ENCODE peak calls at places on chromosomes 6 and 20, in eight cellular contexts. W is cardiac fibroblast, J is breast epithelium, Y is brain microvascular endothelial cell, R is heart right ventricle, D is heart left ventricle, P is astrocyte of the spinal cord, H is cardiac muscle cell. B is an unnamed sample.

GRCh38 chr6:157981132-157981394 is 600 bp upstream of the SYNJ2 start:
- DNase-seq in W (no peak), J (no peak), Y (no peak), R (no peak), D (no peak), P (no peak), H (no peak), B (no peak)

GRCh38 chr6:37653933-37654565 is 43.6 kb downstream of the MDGA1 start:
- DNase-seq in W (no peak), J (no peak), Y (peak), R (no peak), D (no peak), P (peak), H (no peak), B (no peak)

GRCh38 chr20:17505664-17506517 is 25.3 kb downstream of the BFSP1 start:
- DNase-seq in W (peak), J (no peak), Y (peak), R (no peak), D (no peak), P (peak), H (peak), B (no peak)

GRCh38 chr20:47985092-47985850 is 200.0 kb upstream of the SULF2 start:
- DNase-seq in W (peak), J (no peak), Y (no peak), R (no peak), D (no peak), P (peak), H (peak), B (peak)

GRCh38 chr6:52186480-52186879 is 305 bp downstream of the IL17A start:
- DNase-seq in W (no peak), J (no peak), Y (no peak), R (no peak), D (no peak), P (no peak), H (no peak), B (no peak)

GRCh38 chr6:1792989-1793388 is 183.3 kb downstream of the FOXC1 start:
- DNase-seq in W (peak), J (no peak), Y (no peak), R (no peak), D (no peak), P (no peak), H (no peak), B (no peak)

GRCh38 chr20:51763965-51764602 is 4.1 kb downstream of the ATP9A start:
- DNase-seq in W (peak), J (no peak), Y (no peak), R (no peak), D (no peak), P (no peak), H (peak), B (no peak)

GRCh38 chr20:56629464-56630085 is 469 bp downstream of the TFAP2C start:
- DNase-seq in W (no peak), J (no peak), Y (no peak), R (no peak), D (no peak), P (no peak), H (no peak), B (no peak)

GRCh38 chr20:32972181-32973076 is 31.8 kb downstream of the SUN5 start:
- DNase-seq in W (no peak), J (no peak), Y (no peak), R (no peak), D (no peak), P (no peak), H (no peak), B (no peak)

GRCh38 chr6:166436195-166437139 is 53.7 kb upstream of the MPC1 start:
- DNase-seq in W (no peak), J (no peak), Y (no peak), R (no peak), D (no peak), P (no peak), H (no peak), B (no peak)

GRCh38 chr6:34855463-34855862 is 32.4 kb downstream of the TAF11 start:
- DNase-seq in W (no peak), J (no peak), Y (no peak), R (no peak), D (no peak), P (no peak), H (no peak), B (no peak)
- TF ChIP-seq CTCF in W (no peak), J (no peak), Y (peak), R (no peak), D (no peak), P (no peak), H (no peak), B (no peak)

GRCh38 chr20:57837208-57838035 is 127.6 kb upstream of the PMEPA1 start:
- DNase-seq in W (no peak), J (no peak), Y (no peak), R (no peak), D (no peak), P (no peak), H (no peak), B (no peak)

GRCh38 chr20:57838670-57839142 is 128.9 kb upstream of the PMEPA1 start:
- DNase-seq in W (no peak), J (no peak), Y (no peak), R (no peak), D (no peak), P (peak), H (no peak), B (no peak)

GRCh38 chr20:57835053-57835452 is 125.2 kb upstream of the PMEPA1 start:
- DNase-seq in W (no peak), J (no peak), Y (no peak), R (no peak), D (no peak), P (no peak), H (no peak), B (no peak)

GRCh38 chr20:57834306-57834863 is 124.6 kb upstream of the PMEPA1 start:
- DNase-seq in W (no peak), J (no peak), Y (no peak), R (no peak), D (no peak), P (no peak), H (no peak), B (no peak)

DNA sequence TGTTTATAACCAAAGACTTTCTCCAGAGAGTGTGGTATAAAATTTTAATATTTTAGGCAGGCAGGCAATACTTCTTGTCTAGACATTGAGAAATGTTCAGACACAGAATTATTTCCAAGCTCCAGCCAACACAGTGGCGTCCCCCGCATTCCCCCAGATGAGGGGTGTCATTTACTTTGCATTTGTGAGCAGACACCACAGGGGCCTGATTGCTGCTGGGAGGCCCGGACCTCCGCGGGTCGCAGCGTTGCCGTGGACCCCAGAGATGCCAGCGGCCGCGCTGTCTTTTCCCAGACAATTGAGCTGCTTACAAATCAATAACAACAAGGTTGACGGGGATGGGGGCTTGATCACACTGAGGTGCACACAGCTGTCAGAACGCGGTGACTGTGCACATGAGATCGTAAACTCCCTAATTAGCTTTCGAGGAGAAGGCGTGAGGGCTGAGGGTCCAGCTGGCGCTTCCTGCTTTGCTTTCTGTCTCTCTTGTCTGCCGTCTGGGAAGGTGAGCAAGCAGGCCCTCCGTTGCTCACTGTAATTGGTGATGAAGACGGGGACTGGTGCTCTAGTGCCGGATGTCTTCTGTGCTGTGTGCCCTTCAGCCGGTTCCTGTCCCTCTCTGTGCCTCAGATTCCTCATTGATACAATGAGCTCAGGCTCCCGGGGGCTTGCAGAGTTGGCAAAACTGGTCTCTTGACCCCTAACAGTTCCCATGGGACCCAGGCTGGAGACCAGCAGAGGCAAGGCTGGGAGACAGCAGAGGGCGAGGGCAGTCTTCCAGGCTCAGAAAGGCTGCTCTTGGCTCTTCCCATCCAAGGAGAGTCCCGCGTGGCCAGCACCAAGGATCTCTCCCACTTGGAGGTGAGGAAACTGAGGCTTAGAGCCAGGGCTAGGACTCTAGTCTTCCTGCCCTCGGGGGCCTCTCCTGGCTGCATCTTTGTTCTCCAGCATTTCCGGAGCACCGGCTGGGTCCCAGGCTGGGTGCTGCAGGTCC is 125.9 kb upstream of the PMEPA1 start:
- DNase-seq in W (no peak), J (no peak), Y (no peak), R (no peak), D (no peak), P (no peak), H (no peak), B (no peak)
- H3K4me3 ChIP-seq in W (no peak), J (no peak), Y (no peak), R (no peak), D (no peak), P (no peak), H (no peak), B (no peak)

GRCh38 chr6:95084867-95085266 is 492.5 kb upstream of the MANEA start:
- DNase-seq in W (no peak), J (no peak), Y (no peak), R (no peak), D (no peak), P (no peak), H (no peak), B (no peak)
- TF ChIP-seq CTCF in W (no peak), J (no peak), Y (no peak), R (no peak), D (no peak), P (no peak), H (no peak), B (no peak)

DNA sequence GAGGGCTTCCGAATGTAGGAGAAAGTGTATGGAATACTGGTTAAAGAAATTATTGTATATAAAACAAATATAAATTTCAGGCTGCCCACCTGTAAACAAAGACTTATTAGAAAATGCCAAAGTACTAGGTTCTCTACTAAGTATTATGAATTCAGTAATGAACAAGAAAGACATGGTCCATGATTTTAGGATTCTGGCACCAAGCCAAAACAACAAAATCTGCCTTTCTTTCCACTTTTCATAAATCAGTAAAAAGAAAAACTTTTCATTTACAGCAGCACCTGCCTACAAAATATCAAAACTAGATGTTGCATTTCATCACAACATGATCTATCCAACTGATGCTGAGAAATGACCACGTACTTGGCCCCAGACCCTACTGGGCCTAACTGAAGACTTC is 14.5 kb upstream of the SNRPB start:
- DNase-seq in W (no peak), J (no peak), Y (no peak), R (no peak), D (no peak), P (no peak), H (no peak), B (no peak)
- H3K4me3 ChIP-seq in W (no peak), J (no peak), Y (no peak), R (no peak), D (no peak), P (no peak), H (no peak), B (no peak)

GRCh38 chr6:132788658-132789397 is 9.6 kb downstream of the SLC18B1 start:
- DNase-seq in W (no peak), J (no peak), Y (no peak), R (no peak), D (no peak), P (no peak), H (no peak), B (no peak)

GRCh38 chr6:132792510-132792909 is 5.9 kb downstream of the SLC18B1 start:
- DNase-seq in W (no peak), J (no peak), Y (no peak), R (no peak), D (no peak), P (no peak), H (no peak), B (no peak)

GRCh38 chr6:132790450-132790849 is 8.0 kb downstream of the SLC18B1 start:
- DNase-seq in W (peak), J (no peak), Y (no peak), R (no peak), D (no peak), P (no peak), H (peak), B (no peak)

GRCh38 chr6:132789398-132789780 is 9.0 kb downstream of the SLC18B1 start:
- DNase-seq in W (no peak), J (no peak), Y (no peak), R (no peak), D (no peak), P (no peak), H (no peak), B (no peak)
- TF ChIP-seq CTCF in W (no peak), J (no peak), Y (no peak), R (no peak), D (no peak), P (no peak), H (no peak), B (no peak)

DNA sequence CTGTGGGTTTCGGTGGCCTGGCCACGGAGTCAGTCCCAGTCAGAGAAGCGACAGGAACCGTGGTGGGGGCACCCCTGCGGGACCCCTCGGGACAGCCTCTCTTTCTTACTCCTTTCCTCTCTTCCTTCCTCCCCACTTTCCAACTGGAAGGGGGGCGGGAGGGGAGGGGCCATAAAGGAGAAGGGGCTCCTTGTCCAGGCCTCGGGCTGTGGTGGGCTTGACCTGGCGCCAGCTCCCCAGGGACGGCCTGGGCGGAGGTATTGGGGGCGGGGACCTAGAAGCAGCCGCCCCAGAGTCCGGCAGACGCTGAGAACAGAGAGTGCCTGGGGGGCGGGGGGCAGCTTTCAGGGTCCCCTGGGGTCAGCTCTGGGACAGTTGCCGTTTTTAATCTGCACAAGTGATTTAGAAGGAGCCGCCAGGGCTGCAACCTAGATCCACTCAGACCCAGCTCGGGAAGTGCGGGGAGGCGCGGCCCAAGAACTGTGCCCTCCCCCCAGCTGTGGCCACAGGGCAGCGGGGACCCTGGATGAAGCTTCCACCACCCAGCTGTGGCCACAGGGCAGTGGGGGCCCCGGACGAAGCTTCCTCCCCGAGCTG is 6.4 kb upstream of the ABHD16B start:
- DNase-seq in W (no peak), J (no peak), Y (no peak), R (peak), D (peak), P (no peak), H (peak), B (no peak)
- H3K4me3 ChIP-seq in W (no peak), J (peak), Y (peak), R (peak), D (peak), P (no peak), H (no peak), B (peak)

GRCh38 chr6:127539292-127539691 is 20.2 kb upstream of the MTCL3 start:
- DNase-seq in W (peak), J (no peak), Y (no peak), R (no peak), D (no peak), P (peak), H (peak), B (no peak)
- TF ChIP-seq CTCF in W (peak), J (peak), Y (no peak), R (peak), D (peak), P (no peak), H (peak), B (no peak)

GRCh38 chr20:46333136-46333991 is 25.1 kb upstream of the CDH22 start:
- DNase-seq in W (no peak), J (no peak), Y (no peak), R (no peak), D (no peak), P (no peak), H (no peak), B (no peak)
- H3K4me3 ChIP-seq in W (no peak), J (no peak), Y (no peak), R (no peak), D (no peak), P (no peak), H (no peak), B (no peak)

DNA sequence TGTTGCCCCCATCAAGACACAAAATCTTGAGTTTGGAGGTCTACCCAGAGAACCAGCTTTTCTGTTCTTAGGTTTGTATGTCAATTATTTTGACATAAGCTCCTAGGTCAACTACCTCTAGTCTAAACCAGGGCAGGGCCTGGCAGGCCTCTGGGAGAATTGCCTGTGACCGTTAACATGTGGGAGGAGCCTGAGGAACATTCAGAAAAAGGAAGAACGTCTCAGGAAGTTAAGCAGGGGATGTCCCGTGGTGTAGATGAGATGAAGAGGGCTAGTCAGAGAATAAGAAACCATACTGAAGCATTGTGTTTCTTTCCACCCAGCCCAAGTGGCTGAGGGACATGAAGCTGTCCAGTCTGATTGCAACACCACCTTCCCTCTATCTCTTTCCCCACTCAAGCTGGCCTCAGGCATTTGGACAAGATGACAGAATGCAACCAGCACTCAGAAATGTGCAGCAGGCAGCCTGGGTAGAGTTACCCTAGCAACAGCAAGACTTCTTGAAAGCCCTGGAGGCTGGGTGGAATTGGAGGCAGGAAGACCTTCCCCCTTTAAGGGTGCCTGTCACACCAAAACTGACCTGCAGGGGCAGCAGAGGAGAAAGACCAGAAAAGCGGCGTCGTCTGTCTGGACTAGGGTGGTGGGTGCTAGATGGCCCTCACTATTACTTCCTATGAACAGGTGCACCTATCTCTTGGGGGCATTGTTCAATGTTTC is 186.2 kb downstream of the UNC5CL start:
- DNase-seq in W (peak), J (no peak), Y (no peak), R (no peak), D (no peak), P (no peak), H (peak), B (no peak)
- TF ChIP-seq CTCF in W (peak), J (no peak), Y (peak), R (peak), D (peak), P (peak), H (peak), B (peak)

DNA sequence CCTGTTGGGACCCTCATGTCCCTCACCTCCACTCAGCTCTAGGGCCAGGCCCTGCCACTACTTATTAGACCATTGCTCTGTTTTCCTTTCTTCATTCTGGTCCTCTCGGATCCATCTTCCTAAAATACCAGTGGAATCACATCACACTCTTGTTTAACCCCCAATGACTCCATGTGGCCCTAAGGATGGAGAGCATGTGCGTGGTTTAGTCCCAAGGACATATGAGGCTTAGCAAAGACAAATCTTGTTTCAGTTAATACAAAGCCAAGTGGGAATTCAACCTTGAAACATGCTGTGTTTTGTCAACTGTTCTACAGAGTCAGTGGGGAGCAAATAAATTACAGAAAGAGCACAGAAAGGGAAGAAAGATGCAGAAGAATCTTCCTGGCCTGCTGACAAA is 144.3 kb downstream of the THBS2 start:
- DNase-seq in W (no peak), J (no peak), Y (no peak), R (no peak), D (no peak), P (no peak), H (no peak), B (no peak)
- H3K4me3 ChIP-seq in W (no peak), J (no peak), Y (no peak), R (no peak), D (no peak), P (no peak), H (no peak), B (no peak)

B was measured in BJ.